ENCODE peak calls at places on chromosomes 13 and 19, in ten cellular contexts. I is left lung; L is GM23248; C is stimulated activated CD4-positive, alpha-beta T cell treated with anti-CD3 and anti-CD28 coated beads, Interleukin-2, amount 100 ng/mL, for 4 hours; W is heart left ventricle; O is SW480; E is HS-5; P is lung microvascular endothelial cell; N is activated naive CD8-positive, alpha-beta T cell treated with anti-CD3 and anti-CD28 coated beads, Interleukin-2, amount 50 U/mL, for 24 hours; Q is iPS DF 19.7. Y is an unnamed sample.

GRCh38 chr19:10817291-10818038 is 18.5 kb downstream of the TMED1 start:
- DNase-seq in Q (no peak), O (no peak), N (no peak), L (peak; percentile 99), I (peak; percentile 62), W (no peak), P (no peak), E (peak; percentile 97), C (no peak), Y (peak; percentile 90)

GRCh38 chr19:39351537-39352037 is 9.4 kb downstream of the SAMD4B start:
- DNase-seq in I (no peak), E (no peak), C (no peak), N (peak; percentile 34), W (no peak), L (peak; percentile 74), O (no peak), Q (no peak), P (no peak), Y (no peak)

GRCh38 chr13:28355822-28356371 is 139.0 kb downstream of the FLT1 start:
- DNase-seq in P (no peak), C (no peak), Q (no peak), N (no peak), I (no peak), E (no peak), O (no peak), W (no peak), L (peak; percentile 40), Y (no peak)

GRCh38 chr19:13093407-13094284 is 9.0 kb downstream of the LYL1 start:
- DNase-seq in C (peak; percentile 63), W (peak; percentile 84), E (no peak), O (peak; percentile 76), P (peak; percentile 87), N (peak; percentile 80), L (peak; percentile 83), I (peak; percentile 83), Q (no peak), Y (peak; percentile 95)

GRCh38 chr19:5804516-5805464 is at the start of gene NRTN:
- DNase-seq in E (no peak), Q (no peak), O (no peak), W (peak; percentile 33), C (peak; percentile 53), L (no peak), P (no peak), N (peak; percentile 47), I (no peak), Y (peak; percentile 71)

GRCh38 chr19:45137179-45137761 is 23.5 kb downstream of the NKPD1 start:
- DNase-seq in P (peak; percentile 49), O (no peak), N (no peak), C (no peak), W (peak; percentile 68), Q (no peak), L (no peak), I (no peak), E (no peak), Y (no peak)

GRCh38 chr13:102028198-102028597 is 373.6 kb downstream of the FGF14 start:
- DNase-seq in P (no peak), I (no peak), W (no peak), O (no peak), C (no peak), N (no peak), E (no peak), Q (no peak), L (no peak), Y (no peak)

GRCh38 chr19:45677351-45678230 is 9.6 kb downstream of the GIPR start:
- DNase-seq in E (no peak), C (peak; percentile 82), O (peak; percentile 100), N (peak; percentile 85), Q (peak; percentile 96), P (peak; percentile 81), W (peak; percentile 43), I (peak; percentile 91), L (peak; percentile 59), Y (no peak)

GRCh38 chr13:38763446-38764381 is 76.8 kb downstream of the FREM2 start:
- DNase-seq in C (no peak), O (peak; percentile 70), W (no peak), L (peak; percentile 66), I (no peak), P (peak; percentile 32), N (no peak), E (no peak), Q (peak; percentile 9), Y (no peak)

GRCh38 chr13:48210178-48210577 is 22.8 kb upstream of the ITM2B start:
- DNase-seq in O (no peak), E (no peak), P (no peak), Q (no peak), N (no peak), L (peak; percentile 94), I (no peak), C (no peak), W (no peak), Y (no peak)

GRCh38 chr19:41187884-41188279 is 5.1 kb upstream of the CYP2S1 start:
- DNase-seq in L (no peak), W (no peak), Q (no peak), E (no peak), I (no peak), P (no peak), N (no peak), O (no peak), C (no peak), Y (no peak)

GRCh38 chr19:46610413-46610775 is 9.3 kb downstream of the CALM3 start:
- DNase-seq in W (no peak), Q (no peak), L (no peak), O (no peak), N (no peak), I (no peak), C (no peak), P (no peak), E (no peak), Y (peak; percentile 58)

GRCh38 chr19:6103217-6103644 is 7.1 kb downstream of the RFX2 start:
- DNase-seq in Q (no peak), E (peak; percentile 79), W (peak; percentile 76), O (no peak), P (peak; percentile 60), I (peak; percentile 79), N (no peak), L (peak; percentile 96), C (no peak), Y (peak; percentile 92)

GRCh38 chr13:101150998-101151397 is 265.3 kb downstream of the NALCN start:
- DNase-seq in O (no peak), N (no peak), L (peak; percentile 67), E (no peak), I (no peak), P (no peak), Q (no peak), C (no peak), W (no peak), Y (no peak)

GRCh38 chr19:7293795-7294570 is at the start of gene INSR:
- DNase-seq in P (peak; percentile 94), W (peak; percentile 91), I (peak; percentile 88), O (peak; percentile 88), C (peak; percentile 27), L (peak; percentile 94), N (peak; percentile 54), E (peak; percentile 30), Q (no peak), Y (peak; percentile 95)

GRCh38 chr13:70729369-70729768 is 621.1 kb upstream of the KLHL1 start:
- DNase-seq in L (no peak), P (no peak), W (no peak), Q (no peak), O (no peak), E (no peak), I (no peak), N (no peak), C (no peak), Y (no peak)

GRCh38 chr19:10552596-10553053 is 8.9 kb downstream of the ATG4D start:
- DNase-seq in W (no peak), P (no peak), I (no peak), L (peak; percentile 36), E (no peak), C (no peak), Q (no peak), O (no peak), N (peak; percentile 52), Y (no peak)

GRCh38 chr13:42064259-42064658 is 15.8 kb downstream of the DGKH start:
- DNase-seq in W (no peak), C (no peak), O (peak; percentile 87), N (no peak), E (no peak), L (peak; percentile 83), P (peak; percentile 29), I (no peak), Q (no peak), Y (no peak)

GRCh38 chr13:98975822-98976261 is 2.0 kb downstream of the DOCK9 start:
- DNase-seq in E (no peak), W (no peak), L (no peak), N (no peak), P (peak; percentile 73), C (no peak), I (no peak), O (peak; percentile 48), Q (no peak), Y (no peak)

GRCh38 chr13:35961002-35961401 is 170.2 kb downstream of the DCLK1 start:
- DNase-seq in E (no peak), C (no peak), O (no peak), L (peak; percentile 39), Q (no peak), P (no peak), W (no peak), N (no peak), I (no peak), Y (no peak)

GRCh38 chr19:19064811-19065745 is 1.3 kb downstream of the SLC25A42 start:
- DNase-seq in E (no peak), O (peak; percentile 9), Q (no peak), I (no peak), W (no peak), C (no peak), P (no peak), N (peak; percentile 55), L (peak; percentile 42), Y (no peak)

GRCh38 chr13:50380905-50381304 is 365.7 kb downstream of the KCNRG start:
- DNase-seq in Q (no peak), W (no peak), E (no peak), O (no peak), P (no peak), C (no peak), L (no peak), I (no peak), N (no peak), Y (no peak)

GRCh38 chr19:47005164-47005641 is 14.4 kb upstream of the NPAS1 start:
- DNase-seq in P (no peak), E (no peak), Q (no peak), C (no peak), L (no peak), I (no peak), W (no peak), N (no peak), O (peak; percentile 56), Y (no peak)

GRCh38 chr13:96090240-96091101 is 564 bp downstream of the HS6ST3 start:
- DNase-seq in L (peak; percentile 48), N (peak; percentile 5), I (no peak), E (no peak), C (no peak), W (no peak), O (no peak), Q (no peak), P (peak; percentile 24), Y (no peak)

GRCh38 chr19:2719910-2720776 is 1.0 kb downstream of the DIRAS1 start:
- DNase-seq in O (no peak), E (no peak), L (peak; percentile 85), W (peak; percentile 68), I (no peak), P (no peak), C (no peak), Q (no peak), N (no peak), Y (peak; percentile 64)

GRCh38 chr13:33367931-33368330 is 82.4 kb upstream of the STARD13 start:
- DNase-seq in E (no peak), W (no peak), C (no peak), I (no peak), P (no peak), Q (no peak), O (no peak), N (no peak), L (no peak), Y (no peak)

GRCh38 chr19:42279148-42279901 is 10.3 kb downstream of the CIC start:
- DNase-seq in P (no peak), Q (no peak), N (no peak), I (no peak), C (no peak), W (no peak), E (no peak), L (peak; percentile 48), O (no peak), Y (peak; percentile 72)

GRCh38 chr19:7355151-7355845 is 6.6 kb downstream of the ARHGEF18 start:
- DNase-seq in L (peak; percentile 85), P (no peak), O (no peak), N (no peak), E (no peak), W (no peak), I (no peak), Q (no peak), C (no peak), Y (peak; percentile 92)

Y was measured in sigmoid colon.